ENCODE peak calls at places on chromosomes 13 and 19, in ten cellular contexts. One of them, this sample, is unnamed.

GRCh38 chr19:38663957-38664502 is 16.6 kb downstream of the ACTN4 start:
- DNase-seq in aorta: peak; percentile 88
- DNase-seq in HTR-8/SVneo: no peak
- DNase-seq in CD8-positive, alpha-beta T cell: no peak
- DNase-seq in GDM1: no peak
- DNase-seq in anterior cingulate cortex: peak; percentile 51
- DNase-seq in putamen: no peak
- DNase-seq in GM18507: no peak
- DNase-seq in NCI-H1694: no peak
- DNase-seq in ELF-1: no peak
- DNase-seq in this sample: no peak

GRCh38 chr13:52454825-52455676 is at the start of gene CKAP2:
- DNase-seq in aorta: peak; percentile 97
- DNase-seq in HTR-8/SVneo: peak; percentile 80
- DNase-seq in CD8-positive, alpha-beta T cell: peak; percentile 88
- DNase-seq in GDM1: peak; percentile 99
- DNase-seq in anterior cingulate cortex: peak; percentile 91
- DNase-seq in putamen: peak; percentile 90
- DNase-seq in GM18507: peak; percentile 69
- DNase-seq in NCI-H1694: peak; percentile 83
- DNase-seq in ELF-1: peak; percentile 97
- DNase-seq in this sample: peak; percentile 95

GRCh38 chr19:38550376-38550775 is 67.4 kb downstream of the MAP4K1 start:
- DNase-seq in aorta: no peak
- DNase-seq in HTR-8/SVneo: no peak
- DNase-seq in CD8-positive, alpha-beta T cell: no peak
- DNase-seq in GDM1: no peak
- DNase-seq in anterior cingulate cortex: no peak
- DNase-seq in putamen: no peak
- DNase-seq in GM18507: no peak
- DNase-seq in NCI-H1694: no peak
- DNase-seq in ELF-1: no peak
- DNase-seq in this sample: no peak

GRCh38 chr19:17873661-17874422 is 2.1 kb downstream of the SLC5A5 start:
- DNase-seq in aorta: no peak
- DNase-seq in HTR-8/SVneo: peak; percentile 37
- DNase-seq in CD8-positive, alpha-beta T cell: peak; percentile 46
- DNase-seq in GDM1: no peak
- DNase-seq in anterior cingulate cortex: no peak
- DNase-seq in putamen: no peak
- DNase-seq in GM18507: peak; percentile 50
- DNase-seq in NCI-H1694: no peak
- DNase-seq in ELF-1: peak; percentile 67
- DNase-seq in this sample: peak; percentile 68

GRCh38 chr19:53537523-53538377 is at the start of gene ZNF331:
- DNase-seq in aorta: peak; percentile 95
- DNase-seq in HTR-8/SVneo: peak; percentile 85
- DNase-seq in CD8-positive, alpha-beta T cell: peak; percentile 80
- DNase-seq in GDM1: peak; percentile 69
- DNase-seq in anterior cingulate cortex: peak; percentile 78
- DNase-seq in putamen: peak; percentile 85
- DNase-seq in GM18507: peak; percentile 64
- DNase-seq in NCI-H1694: no peak
- DNase-seq in ELF-1: peak; percentile 78
- DNase-seq in this sample: peak; percentile 34

GRCh38 chr13:20473139-20473538 is 52.5 kb downstream of the CRYL1 start:
- DNase-seq in aorta: no peak
- DNase-seq in HTR-8/SVneo: no peak
- DNase-seq in CD8-positive, alpha-beta T cell: no peak
- DNase-seq in GDM1: no peak
- DNase-seq in anterior cingulate cortex: no peak
- DNase-seq in putamen: no peak
- DNase-seq in GM18507: no peak
- DNase-seq in NCI-H1694: no peak
- DNase-seq in ELF-1: no peak
- DNase-seq in this sample: no peak

GRCh38 chr19:33905937-33906577 is 109.4 kb downstream of the KCTD15 start:
- DNase-seq in aorta: peak; percentile 89
- DNase-seq in HTR-8/SVneo: no peak
- DNase-seq in CD8-positive, alpha-beta T cell: no peak
- DNase-seq in GDM1: no peak
- DNase-seq in anterior cingulate cortex: no peak
- DNase-seq in putamen: no peak
- DNase-seq in GM18507: no peak
- DNase-seq in NCI-H1694: no peak
- DNase-seq in ELF-1: peak; percentile 90
- DNase-seq in this sample: no peak

GRCh38 chr13:70385852-70386251 is 277.6 kb upstream of the KLHL1 start:
- DNase-seq in aorta: peak; percentile 57
- DNase-seq in HTR-8/SVneo: no peak
- DNase-seq in CD8-positive, alpha-beta T cell: no peak
- DNase-seq in GDM1: no peak
- DNase-seq in anterior cingulate cortex: no peak
- DNase-seq in putamen: no peak
- DNase-seq in GM18507: no peak
- DNase-seq in NCI-H1694: no peak
- DNase-seq in ELF-1: no peak
- DNase-seq in this sample: no peak

GRCh38 chr13:110396913-110397379 is 89.9 kb downstream of the COL4A2 start:
- DNase-seq in aorta: peak; percentile 94
- DNase-seq in HTR-8/SVneo: peak; percentile 54
- DNase-seq in CD8-positive, alpha-beta T cell: no peak
- DNase-seq in GDM1: no peak
- DNase-seq in anterior cingulate cortex: no peak
- DNase-seq in putamen: no peak
- DNase-seq in GM18507: no peak
- DNase-seq in NCI-H1694: no peak
- DNase-seq in ELF-1: no peak
- DNase-seq in this sample: no peak

GRCh38 chr19:34241513-34242337 is 12.6 kb upstream of the GARRE1 start:
- DNase-seq in aorta: no peak
- DNase-seq in HTR-8/SVneo: no peak
- DNase-seq in CD8-positive, alpha-beta T cell: no peak
- DNase-seq in GDM1: no peak
- DNase-seq in anterior cingulate cortex: no peak
- DNase-seq in putamen: no peak
- DNase-seq in GM18507: no peak
- DNase-seq in NCI-H1694: no peak
- DNase-seq in ELF-1: peak; percentile 92
- DNase-seq in this sample: no peak

GRCh38 chr19:16025108-16026101 is 50.9 kb upstream of the TPM4 start:
- DNase-seq in aorta: peak; percentile 82
- DNase-seq in HTR-8/SVneo: peak; percentile 81
- DNase-seq in CD8-positive, alpha-beta T cell: no peak
- DNase-seq in GDM1: no peak
- DNase-seq in anterior cingulate cortex: no peak
- DNase-seq in putamen: no peak
- DNase-seq in GM18507: peak; percentile 17
- DNase-seq in NCI-H1694: no peak
- DNase-seq in ELF-1: peak; percentile 66
- DNase-seq in this sample: no peak

GRCh38 chr13:23205807-23206206 is 25.0 kb downstream of the SGCG start:
- DNase-seq in aorta: no peak
- DNase-seq in HTR-8/SVneo: no peak
- DNase-seq in CD8-positive, alpha-beta T cell: no peak
- DNase-seq in GDM1: no peak
- DNase-seq in anterior cingulate cortex: no peak
- DNase-seq in putamen: no peak
- DNase-seq in GM18507: no peak
- DNase-seq in NCI-H1694: no peak
- DNase-seq in ELF-1: no peak
- DNase-seq in this sample: no peak

GRCh38 chr13:42832341-42833153 is 51.2 kb downstream of the FAM216B start:
- DNase-seq in aorta: no peak
- DNase-seq in HTR-8/SVneo: no peak
- DNase-seq in CD8-positive, alpha-beta T cell: no peak
- DNase-seq in GDM1: peak; percentile 69
- DNase-seq in anterior cingulate cortex: no peak
- DNase-seq in putamen: no peak
- DNase-seq in GM18507: no peak
- DNase-seq in NCI-H1694: no peak
- DNase-seq in ELF-1: no peak
- DNase-seq in this sample: no peak

GRCh38 chr19:42468273-42468796 is 25.6 kb upstream of the CXCL17 start:
- DNase-seq in aorta: no peak
- DNase-seq in HTR-8/SVneo: peak; percentile 74
- DNase-seq in CD8-positive, alpha-beta T cell: no peak
- DNase-seq in GDM1: no peak
- DNase-seq in anterior cingulate cortex: no peak
- DNase-seq in putamen: no peak
- DNase-seq in GM18507: no peak
- DNase-seq in NCI-H1694: no peak
- DNase-seq in ELF-1: peak; percentile 76
- DNase-seq in this sample: no peak

GRCh38 chr13:74117207-74117705 is 16.9 kb downstream of the KLF12 start:
- DNase-seq in aorta: no peak
- DNase-seq in HTR-8/SVneo: no peak
- DNase-seq in CD8-positive, alpha-beta T cell: no peak
- DNase-seq in GDM1: no peak
- DNase-seq in anterior cingulate cortex: no peak
- DNase-seq in putamen: no peak
- DNase-seq in GM18507: no peak
- DNase-seq in NCI-H1694: no peak
- DNase-seq in ELF-1: no peak
- DNase-seq in this sample: no peak

GRCh38 chr13:49641810-49642291 is 13.5 kb downstream of the ARL11 start:
- DNase-seq in aorta: no peak
- DNase-seq in HTR-8/SVneo: peak; percentile 28
- DNase-seq in CD8-positive, alpha-beta T cell: no peak
- DNase-seq in GDM1: peak; percentile 24
- DNase-seq in anterior cingulate cortex: no peak
- DNase-seq in putamen: peak; percentile 16
- DNase-seq in GM18507: no peak
- DNase-seq in NCI-H1694: no peak
- DNase-seq in ELF-1: peak; percentile 73
- DNase-seq in this sample: no peak

GRCh38 chr13:110216006-110216402 is 91.0 kb downstream of the COL4A1 start:
- DNase-seq in aorta: no peak
- DNase-seq in HTR-8/SVneo: no peak
- DNase-seq in CD8-positive, alpha-beta T cell: no peak
- DNase-seq in GDM1: no peak
- DNase-seq in anterior cingulate cortex: no peak
- DNase-seq in putamen: no peak
- DNase-seq in GM18507: no peak
- DNase-seq in NCI-H1694: no peak
- DNase-seq in ELF-1: peak; percentile 54
- DNase-seq in this sample: no peak

GRCh38 chr13:71629167-71629566 is 237.8 kb downstream of the DACH1 start:
- DNase-seq in aorta: no peak
- DNase-seq in HTR-8/SVneo: no peak
- DNase-seq in CD8-positive, alpha-beta T cell: no peak
- DNase-seq in GDM1: no peak
- DNase-seq in anterior cingulate cortex: no peak
- DNase-seq in putamen: no peak
- DNase-seq in GM18507: no peak
- DNase-seq in NCI-H1694: no peak
- DNase-seq in ELF-1: no peak
- DNase-seq in this sample: no peak

This sample was measured in GM19239.